ENCODE peak calls at places on chromosomes 4 and X, in seven cellular contexts. B is AG10803; G is right atrium auricular region; Z is CD4-positive, alpha-beta T cell; W is fibroblast of lung; V is choroid plexus epithelial cell; R is glutamatergic neuron. X is an unnamed sample.

GRCh38 chrX:17470136-17470535 is 95.1 kb downstream of the NHS start:
- DNase-seq in B (no peak), G (no peak), Z (no peak), W (peak), V (peak), R (no peak), X (no peak)

GRCh38 chr4:128353791-128354190 is 66.2 kb upstream of the PGRMC2 start:
- DNase-seq in B (no peak), G (no peak), Z (no peak), W (peak), V (no peak), R (no peak), X (no peak)

GRCh38 chr4:24799196-24799543 is 3.8 kb downstream of the SOD3 start:
- DNase-seq in B (no peak), G (peak), Z (no peak), W (no peak), V (no peak), R (no peak), X (no peak)

GRCh38 chr4:134585972-134586371 is 384.4 kb upstream of the PABPC4L start:
- DNase-seq in B (no peak), G (no peak), Z (no peak), W (peak), V (no peak), R (no peak), X (no peak)

GRCh38 chr4:160136021-160136420 is 1033.1 kb downstream of the RAPGEF2 start:
- DNase-seq in B (no peak), G (no peak), Z (no peak), W (no peak), V (no peak), R (no peak), X (no peak)

GRCh38 chrX:39149761-39150160 is 348.5 kb downstream of the MID1IP1 start:
- DNase-seq in B (peak), G (peak), Z (peak), W (peak), V (peak), R (peak), X (no peak)

GRCh38 chr4:151169223-151169622 is 69.8 kb downstream of the RPS3A start:
- DNase-seq in B (peak), G (peak), Z (no peak), W (peak), V (peak), R (peak), X (no peak)

GRCh38 chr4:7973545-7973981 is 33.9 kb upstream of the AFAP1 start:
- DNase-seq in B (peak), G (no peak), Z (no peak), W (peak), V (peak), R (no peak), X (no peak)

GRCh38 chrX:31499120-31499519 is 427.3 kb upstream of the FTHL17 start:
- DNase-seq in B (peak), G (no peak), Z (no peak), W (peak), V (peak), R (no peak), X (no peak)

GRCh38 chr4:145887241-145887964 is 51.2 kb downstream of the ZNF827 start:
- DNase-seq in B (peak), G (peak), Z (no peak), W (peak), V (peak), R (no peak), X (no peak)

GRCh38 chr4:62408467-62408866 is 1208.3 kb downstream of the ADGRL3 start:
- DNase-seq in B (no peak), G (no peak), Z (no peak), W (no peak), V (peak), R (no peak), X (no peak)

GRCh38 chr4:9913846-9914245 is 107.5 kb downstream of the SLC2A9 start:
- DNase-seq in B (no peak), G (no peak), Z (no peak), W (no peak), V (no peak), R (no peak), X (no peak)

GRCh38 chr4:150421612-150422011 is 160.3 kb upstream of the MAB21L2 start:
- DNase-seq in B (no peak), G (no peak), Z (no peak), W (no peak), V (no peak), R (no peak), X (no peak)

GRCh38 chrX:129783176-129783776 is 3.5 kb downstream of the SASH3 start:
- DNase-seq in B (no peak), G (no peak), Z (no peak), W (no peak), V (no peak), R (no peak), X (no peak)

GRCh38 chrX:12930150-12930549 is 23.7 kb downstream of the TLR8 start:
- DNase-seq in B (no peak), G (no peak), Z (no peak), W (no peak), V (no peak), R (no peak), X (no peak)

GRCh38 chrX:131025336-131025735 is 32.8 kb upstream of the ARHGAP36 start:
- DNase-seq in B (no peak), G (no peak), Z (no peak), W (no peak), V (no peak), R (no peak), X (no peak)

GRCh38 chr4:149781150-149781549 is 34.5 kb downstream of the IQCM start:
- DNase-seq in B (peak), G (no peak), Z (no peak), W (peak), V (peak), R (no peak), X (no peak)

GRCh38 chrX:6941041-6941440 is 206.5 kb upstream of the STS start:
- DNase-seq in B (no peak), G (no peak), Z (no peak), W (peak), V (peak), R (no peak), X (no peak)

GRCh38 chr4:24001945-24002640 is 112.2 kb upstream of the PPARGC1A start:
- DNase-seq in B (no peak), G (no peak), Z (no peak), W (peak), V (peak), R (no peak), X (no peak)

GRCh38 chr4:15688056-15688455 is 6.4 kb downstream of the FAM200B start:
- DNase-seq in B (peak), G (no peak), Z (no peak), W (no peak), V (no peak), R (no peak), X (no peak)

GRCh38 chr4:3193531-3194203 is 55.3 kb upstream of the MSANTD1 start:
- DNase-seq in B (no peak), G (no peak), Z (no peak), W (no peak), V (peak), R (no peak), X (no peak)

GRCh38 chrX:96568088-96568487 is 116.6 kb upstream of the DIAPH2 start:
- DNase-seq in B (no peak), G (no peak), Z (no peak), W (no peak), V (no peak), R (no peak), X (no peak)

GRCh38 chr4:108053281-108053701 is 63.6 kb downstream of the HADH start:
- DNase-seq in B (no peak), G (no peak), Z (no peak), W (peak), V (no peak), R (no peak), X (no peak)

GRCh38 chrX:9767375-9767774 is 1.7 kb upstream of the GPR143 start:
- DNase-seq in B (no peak), G (no peak), Z (no peak), W (no peak), V (no peak), R (no peak), X (no peak)

GRCh38 chrX:138866643-138867042 is 155.1 kb upstream of the FGF13 start:
- DNase-seq in B (no peak), G (no peak), Z (no peak), W (no peak), V (no peak), R (no peak), X (no peak)

GRCh38 chr4:129239088-129239487 is 143.1 kb downstream of the C4orf33 start:
- DNase-seq in B (no peak), G (no peak), Z (no peak), W (no peak), V (peak), R (peak), X (no peak)

GRCh38 chrX:125289920-125290319 is 29.8 kb upstream of the TEX13C start:
- DNase-seq in B (no peak), G (no peak), Z (no peak), W (peak), V (no peak), R (no peak), X (no peak)

GRCh38 chr4:83113429-83113786 is 1.1 kb downstream of the PLAC8 start:
- DNase-seq in B (peak), G (no peak), Z (no peak), W (peak), V (no peak), R (no peak), X (no peak)

GRCh38 chrX:20374866-20375530 is 108.3 kb upstream of the RPS6KA3 start:
- DNase-seq in B (no peak), G (no peak), Z (no peak), W (no peak), V (no peak), R (no peak), X (no peak)

GRCh38 chrX:44314259-44314734 is 29.2 kb downstream of the EFHC2 start:
- DNase-seq in B (peak), G (no peak), Z (no peak), W (peak), V (peak), R (peak), X (no peak)

GRCh38 chrX:9651737-9652136 is 113.9 kb downstream of the GPR143 start:
- DNase-seq in B (no peak), G (no peak), Z (no peak), W (peak), V (peak), R (no peak), X (no peak)

GRCh38 chr4:167966161-167966560 is 126.2 kb upstream of the ANXA10 start:
- DNase-seq in B (no peak), G (no peak), Z (no peak), W (peak), V (peak), R (no peak), X (no peak)

GRCh38 chr4:176359590-176359989 is 39.8 kb downstream of the SPCS3 start:
- DNase-seq in B (peak), G (no peak), Z (no peak), W (peak), V (peak), R (no peak), X (no peak)

GRCh38 chrX:73182502-73183114 is 32.0 kb downstream of the NAP1L2 start:
- DNase-seq in B (no peak), G (no peak), Z (no peak), W (no peak), V (no peak), R (no peak), X (no peak)

GRCh38 chrX:24145340-24146186 is 4.0 kb upstream of the ZFX start:
- DNase-seq in B (peak), G (no peak), Z (no peak), W (peak), V (peak), R (no peak), X (no peak)

GRCh38 chrX:68830486-68831404 is 1.9 kb downstream of the EFNB1 start:
- DNase-seq in B (no peak), G (peak), Z (no peak), W (no peak), V (no peak), R (no peak), X (peak)

GRCh38 chr4:136805582-136805981 is 726.7 kb downstream of the PCDH18 start:
- DNase-seq in B (no peak), G (no peak), Z (no peak), W (no peak), V (no peak), R (no peak), X (no peak)
- TF ChIP-seq CTCF in B (no peak), G (no peak), Z (no peak), W (no peak), V (no peak), R (no peak), X (no peak)

DNA sequence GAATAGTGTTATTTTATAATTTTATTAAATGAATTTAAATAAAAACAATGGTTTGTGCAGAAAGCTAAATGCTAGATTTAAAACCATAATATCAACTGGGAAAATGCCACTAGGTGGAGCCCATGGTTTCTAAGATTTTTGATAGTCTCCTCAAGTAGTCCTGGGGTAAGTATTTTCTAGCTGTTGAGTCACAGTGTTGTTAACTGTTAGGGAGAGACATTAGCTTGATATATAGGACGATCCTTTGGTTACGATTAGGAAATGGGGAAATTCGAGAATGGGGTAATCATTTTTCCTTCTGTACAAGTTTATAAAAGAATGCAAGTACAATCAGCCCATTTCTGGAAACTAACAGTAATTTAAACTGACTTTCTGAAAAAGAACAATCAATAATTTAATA is 378.4 kb downstream of the ANKRD50 start:
- DNase-seq in B (peak), G (no peak), Z (no peak), W (peak), V (peak), R (no peak), X (no peak)
- TF ChIP-seq CTCF in B (peak), G (peak), Z (no peak), W (peak), V (peak), R (peak), X (peak)

DNA sequence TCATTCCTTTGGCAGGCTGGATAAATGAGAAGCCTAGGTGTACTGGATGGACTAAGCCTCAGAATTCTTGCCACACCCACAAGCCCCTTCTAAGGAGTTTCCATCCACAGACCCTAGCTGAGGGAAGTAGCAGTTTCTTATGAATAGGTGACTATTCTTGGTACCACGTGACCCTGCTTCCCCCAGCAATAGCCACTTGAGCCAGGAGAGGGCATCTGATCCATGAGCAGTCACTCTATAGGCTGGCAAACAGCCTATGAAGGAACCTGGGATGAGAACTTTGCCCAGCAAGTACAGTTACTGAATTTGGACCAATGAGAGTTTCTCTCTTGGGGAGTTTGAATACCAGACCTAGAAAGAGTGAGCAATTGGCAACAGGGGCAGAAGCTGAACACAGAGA is 84.0 kb downstream of the RTL9 start:
- DNase-seq in B (peak), G (no peak), Z (no peak), W (peak), V (peak), R (peak), X (no peak)
- TF ChIP-seq CTCF in B (peak), G (peak), Z (no peak), W (no peak), V (peak), R (no peak), X (peak)

GRCh38 chr4:183841001-183841400 is 64.1 kb upstream of the STOX2 start:
- DNase-seq in B (no peak), G (no peak), Z (no peak), W (no peak), V (no peak), R (no peak), X (no peak)

GRCh38 chr4:183840311-183840710 is 64.8 kb upstream of the STOX2 start:
- DNase-seq in B (peak), G (peak), Z (peak), W (peak), V (peak), R (peak), X (peak)

GRCh38 chr4:183842134-183842838 is 62.8 kb upstream of the STOX2 start:
- DNase-seq in B (no peak), G (no peak), Z (no peak), W (no peak), V (no peak), R (no peak), X (no peak)

GRCh38 chr4:183837222-183837621 is 67.9 kb upstream of the STOX2 start:
- DNase-seq in B (no peak), G (no peak), Z (no peak), W (no peak), V (no peak), R (no peak), X (no peak)

DNA sequence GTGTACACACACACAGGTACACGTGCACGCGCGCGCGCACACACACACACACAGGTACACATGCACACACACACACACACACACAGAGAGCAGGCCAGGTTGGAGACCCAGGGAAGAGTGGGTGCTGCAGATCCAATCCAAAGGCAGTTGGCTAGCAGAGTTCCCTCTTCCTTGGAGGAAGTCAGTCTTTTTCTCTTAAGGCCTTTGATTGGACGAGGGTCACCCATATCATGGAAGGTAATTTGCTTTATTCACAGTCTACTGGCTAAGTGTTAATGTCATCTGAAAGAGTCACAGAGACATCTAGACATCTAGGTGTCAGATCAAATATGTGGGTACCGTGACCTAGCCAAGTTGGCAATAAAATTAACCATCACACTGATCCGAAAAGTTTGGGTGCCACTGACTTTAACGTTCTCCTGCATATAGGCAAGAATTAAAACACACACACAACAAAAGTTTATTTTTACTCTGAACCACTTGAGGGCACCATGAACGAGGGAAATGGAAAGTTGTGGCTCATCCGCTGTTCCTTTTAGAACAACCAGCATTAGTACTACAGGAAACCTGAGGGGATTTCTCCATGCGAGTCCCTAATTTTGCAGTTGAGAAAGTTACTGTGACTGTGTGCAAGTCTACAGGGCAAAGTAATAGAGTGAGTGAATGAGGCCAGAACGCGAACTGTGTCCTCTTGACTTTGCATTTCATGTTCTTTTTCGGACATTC is 66.0 kb upstream of the STOX2 start:
- DNase-seq in B (no peak), G (no peak), Z (no peak), W (no peak), V (peak), R (no peak), X (no peak)
- TF ChIP-seq CTCF in B (no peak), G (peak), Z (no peak), W (peak), V (peak), R (no peak), X (peak)

GRCh38 chr4:139509727-139510410 is 46.1 kb downstream of the SETD7 start:
- DNase-seq in B (no peak), G (no peak), Z (no peak), W (no peak), V (peak), R (no peak), X (no peak)
- TF ChIP-seq CTCF in B (peak), G (peak), Z (no peak), W (peak), V (peak), R (no peak), X (peak)

X was measured in osteocyte.